ENCODE peak calls at places on chromosomes 2 and 18, in ten cellular contexts. One of them, this sample, is unnamed.

GRCh38 chr18:68172842-68173549 is 541.9 kb downstream of the TMX3 start:
- DNase-seq in HL-60: no peak
- DNase-seq in bronchial epithelial cell: no peak
- DNase-seq in psoas muscle: no peak
- DNase-seq in tibial nerve: no peak
- DNase-seq in AG04450: no peak
- DNase-seq in neural crest cell: peak; percentile 4
- DNase-seq in fibroblast of lung: no peak
- DNase-seq in SK-N-SH: no peak
- DNase-seq in RWPE1: no peak
- DNase-seq in this sample: no peak

GRCh38 chr2:218229239-218229638 is 12.2 kb downstream of the ARPC2 start:
- DNase-seq in HL-60: peak; percentile 79
- DNase-seq in bronchial epithelial cell: peak; percentile 93
- DNase-seq in psoas muscle: no peak
- DNase-seq in tibial nerve: no peak
- DNase-seq in AG04450: peak; percentile 62
- DNase-seq in neural crest cell: no peak
- DNase-seq in fibroblast of lung: peak; percentile 82
- DNase-seq in SK-N-SH: no peak
- DNase-seq in RWPE1: peak; percentile 62
- DNase-seq in this sample: no peak

GRCh38 chr2:20241973-20242726 is 17.2 kb upstream of the SDC1 start:
- DNase-seq in HL-60: no peak
- DNase-seq in bronchial epithelial cell: no peak
- DNase-seq in psoas muscle: no peak
- DNase-seq in tibial nerve: no peak
- DNase-seq in AG04450: no peak
- DNase-seq in neural crest cell: no peak
- DNase-seq in fibroblast of lung: no peak
- DNase-seq in SK-N-SH: peak; percentile 72
- DNase-seq in RWPE1: no peak
- DNase-seq in this sample: no peak

GRCh38 chr2:182672471-182673165 is 43.4 kb upstream of the DNAJC10 start:
- DNase-seq in HL-60: no peak
- DNase-seq in bronchial epithelial cell: peak; percentile 73
- DNase-seq in psoas muscle: no peak
- DNase-seq in tibial nerve: no peak
- DNase-seq in AG04450: no peak
- DNase-seq in neural crest cell: no peak
- DNase-seq in fibroblast of lung: peak; percentile 61
- DNase-seq in SK-N-SH: no peak
- DNase-seq in RWPE1: peak; percentile 22
- DNase-seq in this sample: no peak

GRCh38 chr18:63178526-63178880 is 141.1 kb downstream of the BCL2 start:
- DNase-seq in HL-60: peak; percentile 79
- DNase-seq in bronchial epithelial cell: no peak
- DNase-seq in psoas muscle: peak; percentile 94
- DNase-seq in tibial nerve: peak; percentile 83
- DNase-seq in AG04450: no peak
- DNase-seq in neural crest cell: no peak
- DNase-seq in fibroblast of lung: no peak
- DNase-seq in SK-N-SH: no peak
- DNase-seq in RWPE1: no peak
- DNase-seq in this sample: no peak

GRCh38 chr18:2302628-2303516 is 268.4 kb downstream of the METTL4 start:
- DNase-seq in HL-60: no peak
- DNase-seq in bronchial epithelial cell: peak; percentile 89
- DNase-seq in psoas muscle: no peak
- DNase-seq in tibial nerve: no peak
- DNase-seq in AG04450: no peak
- DNase-seq in neural crest cell: no peak
- DNase-seq in fibroblast of lung: no peak
- DNase-seq in SK-N-SH: no peak
- DNase-seq in RWPE1: peak; percentile 92
- DNase-seq in this sample: no peak

GRCh38 chr2:157897106-157897971 is 21.2 kb upstream of the ACVR1 start:
- DNase-seq in HL-60: no peak
- DNase-seq in bronchial epithelial cell: no peak
- DNase-seq in psoas muscle: no peak
- DNase-seq in tibial nerve: no peak
- DNase-seq in AG04450: no peak
- DNase-seq in neural crest cell: no peak
- DNase-seq in fibroblast of lung: no peak
- DNase-seq in SK-N-SH: no peak
- DNase-seq in RWPE1: no peak
- DNase-seq in this sample: no peak

GRCh38 chr18:64407606-64408005 is 258.7 kb upstream of the LINC00305 start:
- DNase-seq in HL-60: no peak
- DNase-seq in bronchial epithelial cell: no peak
- DNase-seq in psoas muscle: no peak
- DNase-seq in tibial nerve: no peak
- DNase-seq in AG04450: no peak
- DNase-seq in neural crest cell: no peak
- DNase-seq in fibroblast of lung: no peak
- DNase-seq in SK-N-SH: no peak
- DNase-seq in RWPE1: no peak
- DNase-seq in this sample: no peak

GRCh38 chr2:2823061-2823753 is 492.1 kb upstream of the MYT1L start:
- DNase-seq in HL-60: no peak
- DNase-seq in bronchial epithelial cell: peak; percentile 17
- DNase-seq in psoas muscle: no peak
- DNase-seq in tibial nerve: no peak
- DNase-seq in AG04450: no peak
- DNase-seq in neural crest cell: no peak
- DNase-seq in fibroblast of lung: no peak
- DNase-seq in SK-N-SH: peak; percentile 14
- DNase-seq in RWPE1: no peak
- DNase-seq in this sample: no peak

GRCh38 chr2:63424329-63425078 is 163.8 kb downstream of the WDPCP start:
- DNase-seq in HL-60: peak; percentile 36
- DNase-seq in bronchial epithelial cell: peak; percentile 54
- DNase-seq in psoas muscle: peak; percentile 36
- DNase-seq in tibial nerve: no peak
- DNase-seq in AG04450: no peak
- DNase-seq in neural crest cell: no peak
- DNase-seq in fibroblast of lung: peak; percentile 59
- DNase-seq in SK-N-SH: peak; percentile 30
- DNase-seq in RWPE1: peak; percentile 28
- DNase-seq in this sample: no peak

GRCh38 chr2:1162768-1163584 is 212.3 kb downstream of the SNTG2 start:
- DNase-seq in HL-60: peak; percentile 1
- DNase-seq in bronchial epithelial cell: no peak
- DNase-seq in psoas muscle: no peak
- DNase-seq in tibial nerve: no peak
- DNase-seq in AG04450: no peak
- DNase-seq in neural crest cell: no peak
- DNase-seq in fibroblast of lung: no peak
- DNase-seq in SK-N-SH: no peak
- DNase-seq in RWPE1: no peak
- DNase-seq in this sample: no peak

GRCh38 chr18:70337139-70337972 is 48.5 kb downstream of the SOCS6 start:
- DNase-seq in HL-60: no peak
- DNase-seq in bronchial epithelial cell: peak; percentile 98
- DNase-seq in psoas muscle: peak; percentile 59
- DNase-seq in tibial nerve: no peak
- DNase-seq in AG04450: peak; percentile 50
- DNase-seq in neural crest cell: no peak
- DNase-seq in fibroblast of lung: peak; percentile 88
- DNase-seq in SK-N-SH: no peak
- DNase-seq in RWPE1: peak; percentile 89
- DNase-seq in this sample: no peak

GRCh38 chr18:25651553-25651952 is 299.6 kb upstream of the ZNF521 start:
- DNase-seq in HL-60: no peak
- DNase-seq in bronchial epithelial cell: no peak
- DNase-seq in psoas muscle: no peak
- DNase-seq in tibial nerve: no peak
- DNase-seq in AG04450: no peak
- DNase-seq in neural crest cell: no peak
- DNase-seq in fibroblast of lung: no peak
- DNase-seq in SK-N-SH: no peak
- DNase-seq in RWPE1: no peak
- DNase-seq in this sample: no peak

GRCh38 chr2:71269511-71270090 is 42.7 kb upstream of the PAIP2B start:
- DNase-seq in HL-60: no peak
- DNase-seq in bronchial epithelial cell: no peak
- DNase-seq in psoas muscle: no peak
- DNase-seq in tibial nerve: no peak
- DNase-seq in AG04450: no peak
- DNase-seq in neural crest cell: no peak
- DNase-seq in fibroblast of lung: no peak
- DNase-seq in SK-N-SH: no peak
- DNase-seq in RWPE1: no peak
- DNase-seq in this sample: no peak
- TF ChIP-seq CTCF in HL-60: no peak
- TF ChIP-seq CTCF in bronchial epithelial cell: no peak
- TF ChIP-seq CTCF in psoas muscle: no peak
- TF ChIP-seq CTCF in tibial nerve: no peak
- TF ChIP-seq CTCF in AG04450: no peak
- TF ChIP-seq CTCF in neural crest cell: no peak
- TF ChIP-seq CTCF in fibroblast of lung: no peak
- TF ChIP-seq CTCF in SK-N-SH: no peak
- TF ChIP-seq CTCF in RWPE1: no peak
- TF ChIP-seq CTCF in this sample: no peak

GRCh38 chr2:236503100-236503499 is 66.5 kb upstream of the ACKR3 start:
- DNase-seq in HL-60: no peak
- DNase-seq in bronchial epithelial cell: no peak
- DNase-seq in psoas muscle: no peak
- DNase-seq in tibial nerve: no peak
- DNase-seq in AG04450: no peak
- DNase-seq in neural crest cell: no peak
- DNase-seq in fibroblast of lung: no peak
- DNase-seq in SK-N-SH: peak; percentile 29
- DNase-seq in RWPE1: no peak
- DNase-seq in this sample: no peak
- TF ChIP-seq CTCF in HL-60: no peak
- TF ChIP-seq CTCF in bronchial epithelial cell: peak; percentile 16
- TF ChIP-seq CTCF in psoas muscle: peak; percentile 6
- TF ChIP-seq CTCF in tibial nerve: no peak
- TF ChIP-seq CTCF in AG04450: peak; percentile 8
- TF ChIP-seq CTCF in neural crest cell: peak; percentile 22
- TF ChIP-seq CTCF in fibroblast of lung: no peak
- TF ChIP-seq CTCF in SK-N-SH: no peak
- TF ChIP-seq CTCF in RWPE1: no peak
- TF ChIP-seq CTCF in this sample: no peak

GRCh38 chr2:205564761-205565160 is 117.5 kb upstream of the NRP2 start:
- DNase-seq in HL-60: no peak
- DNase-seq in bronchial epithelial cell: no peak
- DNase-seq in psoas muscle: no peak
- DNase-seq in tibial nerve: no peak
- DNase-seq in AG04450: no peak
- DNase-seq in neural crest cell: no peak
- DNase-seq in fibroblast of lung: no peak
- DNase-seq in SK-N-SH: no peak
- DNase-seq in RWPE1: no peak
- DNase-seq in this sample: no peak
- TF ChIP-seq CTCF in HL-60: no peak
- TF ChIP-seq CTCF in bronchial epithelial cell: no peak
- TF ChIP-seq CTCF in psoas muscle: no peak
- TF ChIP-seq CTCF in tibial nerve: no peak
- TF ChIP-seq CTCF in AG04450: peak; percentile 8
- TF ChIP-seq CTCF in neural crest cell: no peak
- TF ChIP-seq CTCF in fibroblast of lung: no peak
- TF ChIP-seq CTCF in SK-N-SH: peak; percentile 10
- TF ChIP-seq CTCF in RWPE1: no peak
- TF ChIP-seq CTCF in this sample: no peak

GRCh38 chr18:7567487-7568425 is 640 bp downstream of the PTPRM start:
- DNase-seq in HL-60: peak; percentile 17
- DNase-seq in bronchial epithelial cell: peak; percentile 32
- DNase-seq in psoas muscle: peak; percentile 81
- DNase-seq in tibial nerve: peak; percentile 26
- DNase-seq in AG04450: no peak
- DNase-seq in neural crest cell: peak; percentile 49
- DNase-seq in fibroblast of lung: peak; percentile 65
- DNase-seq in SK-N-SH: peak; percentile 81
- DNase-seq in RWPE1: peak; percentile 26
- DNase-seq in this sample: no peak

GRCh38 chr18:7568426-7568825 is 1.3 kb downstream of the PTPRM start:
- DNase-seq in HL-60: no peak
- DNase-seq in bronchial epithelial cell: no peak
- DNase-seq in psoas muscle: peak; percentile 74
- DNase-seq in tibial nerve: no peak
- DNase-seq in AG04450: no peak
- DNase-seq in neural crest cell: peak; percentile 66
- DNase-seq in fibroblast of lung: peak; percentile 17
- DNase-seq in SK-N-SH: peak; percentile 87
- DNase-seq in RWPE1: no peak
- DNase-seq in this sample: peak; percentile 25

GRCh38 chr18:7566244-7566586 is 901 bp upstream of the PTPRM start:
- DNase-seq in HL-60: no peak
- DNase-seq in bronchial epithelial cell: no peak
- DNase-seq in psoas muscle: no peak
- DNase-seq in tibial nerve: no peak
- DNase-seq in AG04450: no peak
- DNase-seq in neural crest cell: no peak
- DNase-seq in fibroblast of lung: peak; percentile 23
- DNase-seq in SK-N-SH: no peak
- DNase-seq in RWPE1: no peak
- DNase-seq in this sample: no peak

GRCh38 chr18:7565677-7566076 is 1.4 kb upstream of the PTPRM start:
- DNase-seq in HL-60: no peak
- DNase-seq in bronchial epithelial cell: no peak
- DNase-seq in psoas muscle: no peak
- DNase-seq in tibial nerve: no peak
- DNase-seq in AG04450: no peak
- DNase-seq in neural crest cell: no peak
- DNase-seq in fibroblast of lung: no peak
- DNase-seq in SK-N-SH: no peak
- DNase-seq in RWPE1: no peak
- DNase-seq in this sample: no peak

DNA sequence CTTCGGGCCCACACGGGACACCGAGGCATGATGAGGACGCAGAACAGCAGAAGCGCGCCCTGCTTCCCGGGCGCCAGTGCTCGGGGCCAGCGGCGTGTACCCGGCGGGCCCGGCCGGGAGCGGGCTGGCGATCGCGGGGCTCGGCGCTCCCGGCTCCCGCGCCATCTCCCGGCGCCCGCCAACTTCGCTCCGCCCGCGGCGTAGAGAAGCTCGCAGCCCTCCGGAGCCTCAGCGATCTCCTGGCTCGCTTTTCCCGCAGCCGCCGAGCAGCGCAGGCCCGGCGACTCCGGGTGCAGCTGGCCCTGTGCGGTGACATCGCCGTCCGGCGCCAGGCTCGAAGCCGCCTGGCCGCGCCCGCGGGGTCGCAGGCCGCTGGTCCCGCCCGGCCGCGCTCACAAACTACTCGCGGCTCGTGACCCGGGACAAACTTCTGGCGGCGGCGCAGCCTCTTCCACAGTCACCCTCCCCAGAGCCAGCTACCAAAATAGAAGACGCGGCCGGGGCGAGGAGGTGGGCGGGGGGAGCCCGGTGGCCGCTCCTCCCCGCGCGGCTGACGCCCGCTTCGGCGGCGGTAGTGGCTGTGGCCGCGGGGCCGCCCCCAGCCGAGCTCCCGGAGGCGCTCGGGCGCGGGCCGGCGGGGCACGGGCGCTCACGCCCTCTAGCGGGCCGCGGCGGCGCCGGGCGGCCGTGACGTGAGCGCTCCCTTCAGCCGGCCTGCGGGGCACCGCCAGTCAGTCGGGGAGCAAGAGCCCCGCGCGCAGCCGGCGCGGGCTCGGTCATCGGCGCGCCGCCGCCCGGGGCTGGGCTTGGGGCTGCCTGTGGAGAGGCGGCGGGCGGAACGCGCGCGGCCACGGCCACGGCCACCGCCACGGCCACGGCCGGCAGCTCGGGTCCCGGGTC is at the start of gene PTPRM:
- DNase-seq in HL-60: peak; percentile 49
- DNase-seq in bronchial epithelial cell: peak; percentile 52
- DNase-seq in psoas muscle: peak; percentile 97
- DNase-seq in tibial nerve: peak; percentile 80
- DNase-seq in AG04450: no peak
- DNase-seq in neural crest cell: peak; percentile 66
- DNase-seq in fibroblast of lung: peak; percentile 76
- DNase-seq in SK-N-SH: peak; percentile 92
- DNase-seq in RWPE1: peak; percentile 68
- DNase-seq in this sample: peak; percentile 33
- TF ChIP-seq CTCF in HL-60: no peak
- TF ChIP-seq CTCF in bronchial epithelial cell: peak; percentile 46
- TF ChIP-seq CTCF in psoas muscle: peak; percentile 75
- TF ChIP-seq CTCF in tibial nerve: peak; percentile 66
- TF ChIP-seq CTCF in AG04450: peak; percentile 29
- TF ChIP-seq CTCF in neural crest cell: peak; percentile 51
- TF ChIP-seq CTCF in fibroblast of lung: no peak
- TF ChIP-seq CTCF in SK-N-SH: no peak
- TF ChIP-seq CTCF in RWPE1: peak; percentile 88
- TF ChIP-seq CTCF in this sample: no peak